ENCODE peak calls at places on chromosomes 6 and 20, in eight cellular contexts. L, E, W, B, U, R, V and N are unnamed samples.

GRCh38 chr6:4913705-4914411 is 90.0 kb downstream of the RPP40 start:
- DNase-seq in L (no peak), E (no peak), W (no peak), B (no peak), U (no peak), R (no peak), V (no peak), N (no peak)

GRCh38 chr6:170244721-170245201 is 46.1 kb downstream of the DLL1 start:
- DNase-seq in L (no peak), E (no peak), W (no peak), B (no peak), U (no peak), R (no peak), V (no peak), N (no peak)

GRCh38 chr20:61385316-61385715 is 133.3 kb downstream of the CDH4 start:
- DNase-seq in L (no peak), E (no peak), W (no peak), B (no peak), U (no peak), R (no peak), V (no peak), N (no peak)

GRCh38 chr20:24523661-24524060 is 54.2 kb downstream of the SYNDIG1 start:
- DNase-seq in L (no peak), E (no peak), W (no peak), B (no peak), U (no peak), R (no peak), V (no peak), N (no peak)

GRCh38 chr6:36526066-36526465 is 21.2 kb downstream of the STK38 start:
- DNase-seq in L (no peak), E (no peak), W (no peak), B (no peak), U (no peak), R (no peak), V (no peak), N (no peak)

GRCh38 chr20:43463864-43464785 is 6.4 kb downstream of the SRSF6 start:
- DNase-seq in L (no peak), E (no peak), W (no peak), B (no peak), U (peak; percentile 9), R (no peak), V (no peak), N (no peak)

GRCh38 chr6:45185403-45186251 is 142.5 kb upstream of the RUNX2 start:
- DNase-seq in L (no peak), E (no peak), W (no peak), B (peak; percentile 11), U (no peak), R (no peak), V (no peak), N (no peak)

GRCh38 chr6:28710466-28711191 is 184.9 kb downstream of the GPX5 start:
- DNase-seq in L (no peak), E (no peak), W (no peak), B (no peak), U (no peak), R (peak; percentile 15), V (no peak), N (no peak)

GRCh38 chr6:53042112-53042511 is 23.1 kb upstream of the FBXO9 start:
- DNase-seq in L (no peak), E (no peak), W (no peak), B (no peak), U (no peak), R (peak; percentile 96), V (no peak), N (no peak)

GRCh38 chr6:6218246-6219085 is 102.0 kb downstream of the F13A1 start:
- DNase-seq in L (no peak), E (no peak), W (no peak), B (no peak), U (no peak), R (no peak), V (no peak), N (no peak)

GRCh38 chr6:140082867-140083297 is 708.4 kb upstream of the CITED2 start:
- DNase-seq in L (no peak), E (no peak), W (no peak), B (no peak), U (no peak), R (peak; percentile 88), V (peak; percentile 30), N (no peak)

GRCh38 chr20:45121388-45121787 is 2.9 kb downstream of the WFDC12 start:
- DNase-seq in L (no peak), E (no peak), W (no peak), B (no peak), U (no peak), R (no peak), V (no peak), N (no peak)

GRCh38 chr6:87918461-87918941 is 129.1 kb upstream of the SPACA1 start:
- DNase-seq in L (no peak), E (no peak), W (no peak), B (no peak), U (no peak), R (no peak), V (no peak), N (no peak)

GRCh38 chr6:87919001-87919400 is 128.6 kb upstream of the SPACA1 start:
- DNase-seq in L (no peak), E (no peak), W (no peak), B (no peak), U (no peak), R (no peak), V (no peak), N (no peak)

GRCh38 chr6:87916446-87916845 is 131.2 kb upstream of the SPACA1 start:
- DNase-seq in L (no peak), E (no peak), W (no peak), B (no peak), U (no peak), R (no peak), V (no peak), N (no peak)

GRCh38 chr6:87919416-87919815 is 128.2 kb upstream of the SPACA1 start:
- DNase-seq in L (no peak), E (no peak), W (no peak), B (no peak), U (no peak), R (no peak), V (no peak), N (no peak)

DNA sequence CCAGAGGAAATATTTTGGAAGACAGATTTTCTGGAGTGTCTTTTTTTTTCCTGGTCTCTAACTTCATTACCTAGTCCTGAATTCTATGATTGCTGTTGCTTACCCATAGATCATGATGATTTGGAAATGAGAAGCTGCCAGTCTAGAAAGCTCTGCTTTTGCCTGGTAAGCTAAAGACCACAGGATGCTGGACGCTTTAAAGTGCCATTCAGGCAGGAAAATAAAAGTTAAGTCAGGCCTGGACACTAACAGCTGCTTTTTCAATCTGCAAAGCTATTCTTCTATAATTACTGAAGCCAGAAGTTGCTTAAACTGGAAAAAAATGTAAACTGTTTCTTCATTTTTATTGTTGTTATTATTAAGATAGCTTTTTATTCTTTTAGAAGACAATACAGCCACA is 129.8 kb upstream of the SPACA1 start:
- DNase-seq in L (no peak), E (no peak), W (no peak), B (no peak), U (no peak), R (no peak), V (no peak), N (no peak)
- H3K27me3 ChIP-seq in L (no peaks in the 10 kb centered on the region), E (no peaks in the 10 kb centered on the region), W (no peaks in the 10 kb centered on the region), B (no peaks in the 10 kb centered on the region), U (no peaks in the 10 kb centered on the region), R (no peaks in the 10 kb centered on the region), V (no peaks in the 10 kb centered on the region), N (no peaks in the 10 kb centered on the region)

GRCh38 chr20:58743076-58743566 is 50.5 kb downstream of the NPEPL1 start:
- DNase-seq in L (no peak), E (no peak), W (no peak), B (no peak), U (no peak), R (no peak), V (no peak), N (no peak)

GRCh38 chr20:58745391-58745790 is 52.8 kb downstream of the NPEPL1 start:
- DNase-seq in L (no peak), E (no peak), W (no peak), B (no peak), U (no peak), R (no peak), V (no peak), N (no peak)

GRCh38 chr20:58743929-58744534 is 51.4 kb downstream of the NPEPL1 start:
- DNase-seq in L (no peak), E (no peak), W (no peak), B (no peak), U (no peak), R (no peak), V (no peak), N (no peak)

GRCh38 chr20:58740356-58741308 is 48.0 kb downstream of the NPEPL1 start:
- DNase-seq in L (no peak), E (no peak), W (no peak), B (no peak), U (no peak), R (no peak), V (no peak), N (no peak)

DNA sequence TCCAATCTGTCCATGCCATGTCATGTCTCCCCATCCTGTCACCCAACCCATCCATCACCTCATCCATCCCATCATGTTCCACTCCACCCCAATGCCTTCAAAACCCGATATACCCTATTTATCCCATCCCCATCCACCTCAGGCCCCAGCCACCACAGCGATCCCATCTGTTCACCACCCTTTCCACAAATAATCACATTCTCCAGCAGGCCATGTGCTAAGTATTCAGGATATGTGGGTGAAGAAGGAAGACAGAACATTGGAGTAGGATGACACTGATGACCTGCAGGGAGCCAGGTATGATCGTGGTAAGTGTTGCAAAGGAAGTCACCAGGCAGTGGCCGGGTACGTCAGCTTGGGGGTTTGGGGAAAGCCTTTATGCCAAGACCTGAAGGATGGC is 48.8 kb downstream of the NPEPL1 start:
- DNase-seq in L (no peak), E (no peak), W (no peak), B (no peak), U (no peak), R (no peak), V (no peak), N (no peak)
- H3K27me3 ChIP-seq in L (no peaks in the 10 kb centered on the region), E (peaks cover 13% of the 10 kb centered on the region), W (no peaks in the 10 kb centered on the region), B (no peaks in the 10 kb centered on the region), U (no peaks in the 10 kb centered on the region), R (peaks cover 3% of the 10 kb centered on the region), V (no peaks in the 10 kb centered on the region), N (peaks cover 8% of the 10 kb centered on the region)

DNA sequence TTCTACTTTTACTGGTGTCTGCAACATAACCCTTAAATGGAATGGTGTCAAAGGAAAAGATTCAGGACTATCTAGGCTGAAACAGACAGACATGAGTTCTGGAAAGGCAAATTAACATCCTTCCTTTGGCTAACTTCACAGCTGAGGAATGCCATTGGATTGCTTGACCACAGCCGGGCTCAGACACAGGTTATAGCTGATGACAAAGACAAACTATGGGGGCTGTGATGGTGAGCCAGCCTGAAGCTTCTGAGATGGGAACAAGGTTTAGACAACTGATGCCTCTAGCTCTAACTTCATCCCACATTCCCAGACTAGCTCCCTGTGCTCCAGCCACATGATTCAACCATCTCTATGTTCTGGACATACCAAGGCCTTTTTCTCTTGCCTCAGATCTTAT is 15.3 kb downstream of the POLR1C start:
- DNase-seq in L (no peak), E (no peak), W (no peak), B (no peak), U (no peak), R (no peak), V (no peak), N (no peak)
- H3K27me3 ChIP-seq in L (no peaks in the 10 kb centered on the region), E (no peaks in the 10 kb centered on the region), W (no peaks in the 10 kb centered on the region), B (no peaks in the 10 kb centered on the region), U (no peaks in the 10 kb centered on the region), R (no peaks in the 10 kb centered on the region), V (no peaks in the 10 kb centered on the region), N (no peaks in the 10 kb centered on the region)

GRCh38 chr6:160353950-160354496 is 5.8 kb downstream of the SLC22A3 start:
- DNase-seq in L (no peak), E (no peak), W (no peak), B (no peak), U (no peak), R (no peak), V (no peak), N (no peak)
- H3K27me3 ChIP-seq in L (peaks cover 1% of the 10 kb centered on the region), E (peaks cover 8% of the 10 kb centered on the region), W (no peaks in the 10 kb centered on the region), B (no peaks in the 10 kb centered on the region), U (no peaks in the 10 kb centered on the region), R (peaks cover 1% of the 10 kb centered on the region), V (no peaks in the 10 kb centered on the region), N (no peaks in the 10 kb centered on the region)